ENCODE peak calls at places on chromosomes 3 and 15, in eight cellular contexts. I is head of caudate nucleus; F is Calu3; Y is GM19239; T is fibroblast of the aortic adventitia; Z is lung; K is stimulated activated CD8-positive, alpha-beta memory T cell treated with anti-CD3 and anti-CD28 coated beads, Interleukin-7, amount 100 ng/mL, for 48 hours; H is osteocyte. J is an unnamed sample.

GRCh38 chr3:159796226-159796625 is 192.4 kb upstream of the IL12A start:
- DNase-seq in I (no peak), F (no peak), Y (no peak), T (no peak), Z (no peak), K (no peak), H (no peak), J (no peak)

GRCh38 chr3:104554409-104554808 is 812.3 kb upstream of the ALCAM start:
- DNase-seq in I (no peak), F (no peak), Y (no peak), T (no peak), Z (no peak), K (no peak), H (no peak), J (no peak)

GRCh38 chr3:45035441-45036301 is 9.6 kb downstream of the CLEC3B start:
- DNase-seq in I (peak; percentile 34), F (no peak), Y (no peak), T (peak; percentile 38), Z (no peak), K (no peak), H (no peak), J (no peak)

GRCh38 chr3:101050866-101051265 is 57.6 kb upstream of the ABI3BP start:
- DNase-seq in I (no peak), F (no peak), Y (no peak), T (no peak), Z (no peak), K (no peak), H (no peak), J (no peak)

GRCh38 chr3:139506792-139507191 is 30.5 kb upstream of the RBP2 start:
- DNase-seq in I (peak; percentile 60), F (peak; percentile 31), Y (no peak), T (no peak), Z (no peak), K (no peak), H (no peak), J (no peak)

GRCh38 chr15:90031231-90031791 is 30.2 kb downstream of the ZNF710 start:
- DNase-seq in I (no peak), F (no peak), Y (peak; percentile 77), T (peak; percentile 15), Z (no peak), K (no peak), H (no peak), J (no peak)

GRCh38 chr3:151281671-151282334 is 3.5 kb upstream of the P2RY14 start:
- DNase-seq in I (no peak), F (no peak), Y (no peak), T (peak; percentile 59), Z (no peak), K (no peak), H (no peak), J (no peak)

GRCh38 chr3:141392018-141392370 is 23.7 kb downstream of the ZBTB38 start:
- DNase-seq in I (no peak), F (no peak), Y (no peak), T (peak; percentile 20), Z (no peak), K (no peak), H (no peak), J (no peak)

GRCh38 chr3:188362405-188362831 is 208.5 kb downstream of the LPP start:
- DNase-seq in I (no peak), F (peak; percentile 66), Y (no peak), T (peak; percentile 72), Z (no peak), K (no peak), H (no peak), J (no peak)

J was measured in mesothelial cell of epicardium.